ENCODE peak calls at places on chromosomes 1 and 21, in seven cellular contexts. F is mammary epithelial cell, S is fibroblast of lung, Q is SK-N-SH, O is GM23248, M is IMR-90, K is mesendoderm. H is an unnamed sample. For H3K4me1, the result is how much of the 10 kb centered on the place peaks cover.

GRCh38 chr1:22738069-22738435 is 27.4 kb downstream of the EPHB2 start:
- DNase-seq in Q (no peak), S (no peak), F (no peak), M (no peak), O (no peak), K (no peak), H (no peak)

GRCh38 chr1:156025873-156026272 is 5.1 kb upstream of the SSR2 start:
- DNase-seq in S (peak), F (no peak), M (peak), O (peak), K (peak), Q (peak), H (no peak)

GRCh38 chr21:42056996-42057689 is 14.0 kb upstream of the UMODL1 start:
- DNase-seq in O (peak), Q (no peak), S (peak), F (peak), M (peak), K (no peak), H (peak)

GRCh38 chr1:45001011-45001481 is 10.1 kb downstream of the HECTD3 start:
- DNase-seq in O (no peak), Q (no peak), M (no peak), F (no peak), S (no peak), K (peak), H (no peak)

GRCh38 chr1:240776237-240776636 is 164.3 kb upstream of the GREM2 start:
- DNase-seq in K (no peak), Q (no peak), M (no peak), O (no peak), F (no peak), S (no peak), H (no peak)

GRCh38 chr1:226664413-226665101 is 74.5 kb downstream of the ITPKB start:
- DNase-seq in M (peak), S (peak), K (peak), F (no peak), O (peak), Q (no peak), H (peak)

GRCh38 chr21:41634211-41634694 is 126.3 kb upstream of the TMPRSS2 start:
- DNase-seq in F (peak), K (peak), Q (no peak), O (no peak), M (no peak), S (no peak), H (peak)

GRCh38 chr1:99580451-99580850 is 65.5 kb upstream of the PALMD start:
- DNase-seq in S (peak), M (no peak), K (no peak), O (peak), F (peak), Q (no peak), H (no peak)

GRCh38 chr1:177077734-177078489 is 86.6 kb downstream of the ASTN1 start:
- DNase-seq in K (no peak), Q (no peak), S (peak), O (peak), F (no peak), M (no peak), H (peak)

GRCh38 chr1:117658676-117659075 is 52.8 kb downstream of the TENT5C start:
- DNase-seq in M (no peak), F (no peak), O (no peak), Q (no peak), S (no peak), K (no peak), H (no peak)

GRCh38 chr1:232273071-232273470 is 356.9 kb downstream of the SIPA1L2 start:
- DNase-seq in F (no peak), O (no peak), K (no peak), M (peak), Q (no peak), S (no peak), H (no peak)

GRCh38 chr1:170321113-170321512 is 175.4 kb downstream of the NTMT2 start:
- DNase-seq in K (no peak), O (no peak), S (peak), M (peak), F (no peak), Q (no peak), H (no peak)

GRCh38 chr1:229768232-229768631 is 142.2 kb downstream of the URB2 start:
- DNase-seq in S (no peak), F (no peak), Q (no peak), M (no peak), O (no peak), K (no peak), H (no peak)

GRCh38 chr1:36910886-36911540 is 123.3 kb downstream of the GRIK3 start:
- DNase-seq in F (no peak), M (no peak), S (no peak), K (no peak), Q (no peak), O (no peak), H (no peak)

GRCh38 chr1:226542623-226543103 is 5.9 kb upstream of the STUM start:
- DNase-seq in S (no peak), Q (no peak), F (no peak), K (no peak), O (no peak), M (no peak), H (no peak)

GRCh38 chr1:188514917-188515316 is 1686.2 kb downstream of the PLA2G4A start:
- DNase-seq in S (no peak), O (no peak), M (no peak), Q (no peak), K (no peak), F (no peak), H (no peak)

GRCh38 chr1:153682730-153683129 is 4.2 kb downstream of the NPR1 start:
- DNase-seq in M (no peak), K (no peak), F (no peak), Q (no peak), O (no peak), S (no peak), H (peak)

GRCh38 chr1:153678519-153679336 is at the start of gene NPR1:
- DNase-seq in M (no peak), S (no peak), K (peak), Q (peak), F (peak), O (peak), H (peak)

GRCh38 chr1:153679337-153680119 is 1.0 kb downstream of the NPR1 start:
- DNase-seq in O (peak), Q (peak), M (no peak), F (no peak), K (no peak), S (no peak), H (peak)

GRCh38 chr1:153680120-153680403 is 1.6 kb downstream of the NPR1 start:
- DNase-seq in M (no peak), F (no peak), S (no peak), O (no peak), K (no peak), Q (no peak), H (peak)

DNA sequence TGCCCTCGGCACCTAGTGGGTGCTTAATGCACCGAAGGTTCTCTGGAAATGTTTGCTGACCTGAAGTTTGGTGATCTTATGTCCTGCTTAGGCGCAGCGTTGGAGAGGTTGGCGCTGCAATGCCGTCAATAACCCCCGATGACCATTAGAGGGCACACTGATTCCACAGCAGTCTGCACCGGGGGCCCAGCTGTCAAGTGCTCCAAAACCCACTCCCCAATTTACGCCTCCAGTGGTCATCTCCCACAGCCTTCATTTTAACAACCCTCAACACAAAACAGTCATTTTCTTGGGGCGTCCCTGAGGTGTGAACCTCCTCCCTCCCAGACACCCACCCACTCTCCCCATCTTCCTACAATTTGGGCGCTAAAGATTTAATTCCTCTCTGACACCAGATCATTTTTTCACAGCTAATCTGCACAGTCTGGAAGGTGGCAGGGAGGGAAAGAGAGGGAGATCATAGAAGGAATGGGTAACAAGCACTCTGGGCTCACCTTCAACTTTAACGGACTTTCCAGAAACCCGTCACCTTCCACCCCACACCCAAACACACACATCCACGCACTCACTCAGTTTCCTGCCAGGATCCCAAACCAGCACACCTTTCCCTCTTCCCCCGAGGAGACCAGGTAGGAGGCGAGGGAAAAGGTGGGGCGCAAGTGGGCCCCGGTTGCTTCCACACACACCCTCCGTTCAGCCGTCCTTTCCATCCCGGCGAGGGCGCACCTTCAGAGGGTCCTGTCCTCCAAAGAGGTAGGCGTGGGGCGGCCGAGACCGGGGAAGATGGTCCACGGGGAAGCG is 570 bp upstream of the NPR1 start:
- DNase-seq in F (peak), Q (peak), K (peak), O (peak), M (peak), S (peak), H (peak)
- H3K4me3 ChIP-seq in F (peak), Q (peak), K (peak), O (peak), M (peak), S (peak), H (peak)

GRCh38 chr1:93864175-93864574 is 14.8 kb downstream of the DNTTIP2 start:
- DNase-seq in F (no peak), S (no peak), Q (no peak), O (no peak), K (peak), M (no peak), H (no peak)

GRCh38 chr1:93869653-93870052 is 9.4 kb downstream of the DNTTIP2 start:
- DNase-seq in O (no peak), Q (no peak), K (no peak), M (no peak), S (no peak), F (no peak), H (no peak)

DNA sequence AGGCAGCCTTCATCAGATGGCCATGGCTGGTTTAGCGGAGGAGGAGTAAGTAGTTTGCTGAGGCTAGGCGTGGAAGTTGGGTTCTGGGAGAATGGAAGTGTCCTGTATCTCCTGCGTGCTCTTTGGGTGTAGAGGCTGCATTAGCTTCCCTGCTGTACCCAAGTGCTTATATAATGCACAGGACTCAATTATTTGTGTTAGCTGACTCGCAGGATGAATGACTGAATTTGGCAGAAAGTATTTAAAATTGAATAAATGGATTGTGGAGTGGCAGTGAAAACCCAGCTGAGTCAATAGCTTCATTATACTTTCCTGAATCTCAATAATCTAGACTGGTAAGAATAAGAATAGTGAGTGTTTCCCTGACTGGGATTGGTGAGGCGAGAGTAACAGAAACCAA is 13.8 kb downstream of the DNTTIP2 start:
- DNase-seq in M (peak), O (no peak), F (no peak), Q (no peak), S (no peak), K (no peak), H (no peak)
- H3K9ac ChIP-seq in M (no peak), O (no peak), F (no peak), Q (no peak), S (no peak), K (no peak), H (no peak)

DNA sequence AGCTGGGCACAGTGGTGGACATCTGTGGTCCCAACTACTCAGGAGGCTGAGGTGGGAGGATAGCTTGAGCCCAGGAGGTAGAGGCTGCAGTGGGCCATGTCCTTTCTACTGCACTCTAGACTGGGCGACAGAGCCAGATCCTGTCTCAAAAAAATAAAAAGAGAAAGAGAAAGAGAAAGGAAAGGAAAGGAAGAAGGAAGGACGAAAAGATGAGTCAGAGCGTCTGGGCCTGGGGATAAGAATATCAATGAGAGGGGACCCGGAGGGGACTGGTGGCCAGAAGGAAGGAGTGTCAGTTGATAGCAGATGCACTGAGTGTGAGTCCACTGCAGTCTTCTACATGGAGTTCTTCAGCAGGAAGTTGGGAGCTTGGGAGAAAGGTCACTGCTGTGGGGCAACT is 75.6 kb downstream of the SYT6 start:
- DNase-seq in F (no peak), M (no peak), O (no peak), S (no peak), K (no peak), Q (no peak), H (no peak)
- H3K4me1 ChIP-seq in F (under half), M (under half), O (under half), S (under half), K (under half), Q (under half), H (under half)

GRCh38 chr1:71561206-71561605 is 480.4 kb upstream of the ZRANB2 start:
- DNase-seq in F (no peak), Q (no peak), O (peak), K (no peak), M (peak), S (peak), H (no peak)
- H3K4me3 ChIP-seq in F (no peak), Q (no peak), O (peak), K (no peak), M (no peak), S (no peak), H (no peak)

GRCh38 chr1:34365295-34365694 is 188.6 kb downstream of the C1orf94 start:
- DNase-seq in F (no peak), Q (no peak), O (no peak), K (no peak), M (no peak), S (no peak), H (no peak)
- H3K9ac ChIP-seq in F (no peak), Q (no peak), O (no peak), K (no peak), M (no peak), S (no peak), H (no peak)

GRCh38 chr1:32309960-32310359 is 18.1 kb downstream of the HDAC1 start:
- DNase-seq in K (no peak), Q (no peak), O (no peak), S (no peak), M (no peak), F (no peak), H (no peak)
- H3K4me1 ChIP-seq in K (under half), Q (under half), O (under half), S (under half), M (under half), F (under half), H (under half)